ENCODE peak calls at places on chromosomes 5 and 9, in seven cellular contexts. One of them, this sample, is unnamed.

GRCh38 chr5:982377-983237 is 26.0 kb upstream of the NKD2 start:
- DNase-seq in activated T-cell treated with anti-CD3 and anti-CD28 coated beads for 1 hour: no peak
- DNase-seq in mucosa of gallbladder: no peak
- DNase-seq in neural progenitor cell: peak
- DNase-seq in KBM-7: no peak
- DNase-seq in head of caudate nucleus: no peak
- DNase-seq in RCC 7860: no peak
- DNase-seq in this sample: peak

GRCh38 chr5:32724526-32724925 is 13.4 kb downstream of the NPR3 start:
- DNase-seq in activated T-cell treated with anti-CD3 and anti-CD28 coated beads for 1 hour: no peak
- DNase-seq in mucosa of gallbladder: no peak
- DNase-seq in RCC 7860: no peak
- DNase-seq in neural progenitor cell: no peak
- DNase-seq in head of caudate nucleus: no peak
- DNase-seq in KBM-7: no peak
- DNase-seq in this sample: no peak

GRCh38 chr5:108801776-108802175 is 54.1 kb downstream of the FER start:
- DNase-seq in activated T-cell treated with anti-CD3 and anti-CD28 coated beads for 1 hour: no peak
- DNase-seq in KBM-7: peak
- DNase-seq in neural progenitor cell: no peak
- DNase-seq in mucosa of gallbladder: no peak
- DNase-seq in head of caudate nucleus: no peak
- DNase-seq in RCC 7860: peak
- DNase-seq in this sample: peak

GRCh38 chr5:95760291-95761191 is 29.4 kb downstream of the RHOBTB3 start:
- DNase-seq in KBM-7: peak
- DNase-seq in neural progenitor cell: no peak
- DNase-seq in RCC 7860: peak
- DNase-seq in head of caudate nucleus: no peak
- DNase-seq in mucosa of gallbladder: no peak
- DNase-seq in activated T-cell treated with anti-CD3 and anti-CD28 coated beads for 1 hour: no peak
- DNase-seq in this sample: no peak

GRCh38 chr5:56259002-56259511 is 25.9 kb upstream of the ANKRD55 start:
- DNase-seq in neural progenitor cell: no peak
- DNase-seq in activated T-cell treated with anti-CD3 and anti-CD28 coated beads for 1 hour: no peak
- DNase-seq in RCC 7860: peak
- DNase-seq in head of caudate nucleus: no peak
- DNase-seq in mucosa of gallbladder: no peak
- DNase-seq in KBM-7: no peak
- DNase-seq in this sample: no peak

GRCh38 chr9:92275541-92275940 is 18.0 kb downstream of the IARS1 start:
- DNase-seq in activated T-cell treated with anti-CD3 and anti-CD28 coated beads for 1 hour: no peak
- DNase-seq in head of caudate nucleus: no peak
- DNase-seq in neural progenitor cell: no peak
- DNase-seq in mucosa of gallbladder: no peak
- DNase-seq in RCC 7860: no peak
- DNase-seq in KBM-7: no peak
- DNase-seq in this sample: no peak

GRCh38 chr9:82784595-82784994 is 278.3 kb downstream of the RASEF start:
- DNase-seq in RCC 7860: no peak
- DNase-seq in activated T-cell treated with anti-CD3 and anti-CD28 coated beads for 1 hour: no peak
- DNase-seq in head of caudate nucleus: no peak
- DNase-seq in mucosa of gallbladder: no peak
- DNase-seq in KBM-7: no peak
- DNase-seq in neural progenitor cell: no peak
- DNase-seq in this sample: no peak

GRCh38 chr5:157951673-157952373 is 92.9 kb upstream of the CLINT1 start:
- DNase-seq in neural progenitor cell: no peak
- DNase-seq in RCC 7860: no peak
- DNase-seq in mucosa of gallbladder: no peak
- DNase-seq in activated T-cell treated with anti-CD3 and anti-CD28 coated beads for 1 hour: no peak
- DNase-seq in head of caudate nucleus: no peak
- DNase-seq in KBM-7: peak
- DNase-seq in this sample: no peak

GRCh38 chr5:39337516-39337915 is 26.8 kb downstream of the C9 start:
- DNase-seq in activated T-cell treated with anti-CD3 and anti-CD28 coated beads for 1 hour: no peak
- DNase-seq in KBM-7: no peak
- DNase-seq in RCC 7860: no peak
- DNase-seq in head of caudate nucleus: no peak
- DNase-seq in mucosa of gallbladder: no peak
- DNase-seq in neural progenitor cell: no peak
- DNase-seq in this sample: no peak

GRCh38 chr9:130579738-130580463 is 524 bp downstream of the FUBP3 start:
- DNase-seq in KBM-7: peak
- DNase-seq in activated T-cell treated with anti-CD3 and anti-CD28 coated beads for 1 hour: no peak
- DNase-seq in mucosa of gallbladder: no peak
- DNase-seq in neural progenitor cell: peak
- DNase-seq in RCC 7860: no peak
- DNase-seq in head of caudate nucleus: no peak
- DNase-seq in this sample: peak

GRCh38 chr9:137606005-137606601 is 617 bp downstream of the ARRDC1 start:
- DNase-seq in mucosa of gallbladder: no peak
- DNase-seq in neural progenitor cell: peak
- DNase-seq in head of caudate nucleus: no peak
- DNase-seq in activated T-cell treated with anti-CD3 and anti-CD28 coated beads for 1 hour: no peak
- DNase-seq in RCC 7860: no peak
- DNase-seq in KBM-7: no peak
- DNase-seq in this sample: no peak

GRCh38 chr9:130297371-130297770 is 31.8 kb downstream of the HMCN2 start:
- DNase-seq in activated T-cell treated with anti-CD3 and anti-CD28 coated beads for 1 hour: no peak
- DNase-seq in mucosa of gallbladder: no peak
- DNase-seq in KBM-7: no peak
- DNase-seq in head of caudate nucleus: no peak
- DNase-seq in neural progenitor cell: no peak
- DNase-seq in RCC 7860: no peak
- DNase-seq in this sample: no peak

GRCh38 chr9:76045217-76045616 is 154.7 kb downstream of the PCSK5 start:
- DNase-seq in RCC 7860: no peak
- DNase-seq in mucosa of gallbladder: no peak
- DNase-seq in KBM-7: no peak
- DNase-seq in neural progenitor cell: no peak
- DNase-seq in head of caudate nucleus: no peak
- DNase-seq in activated T-cell treated with anti-CD3 and anti-CD28 coated beads for 1 hour: no peak
- DNase-seq in this sample: no peak